ENCODE peak calls at places on chromosomes 1 and 21, in five cellular contexts. G is mesenchymal stem cell, D is H1, B is IMR-90, A is H9. I is an unnamed sample.

GRCh38 chr1:51642739-51643142 is 25.8 kb downstream of the OSBPL9 start:
- DNase-seq in G (peak), D (no peak), B (peak), A (no peak), I (no peak)

GRCh38 chr1:205590777-205591513 is 40.9 kb downstream of the ELK4 start:
- DNase-seq in G (no peak), D (no peak), B (no peak), A (no peak), I (no peak)

GRCh38 chr1:180720753-180721152 is 88.9 kb downstream of the XPR1 start:
- DNase-seq in G (no peak), D (no peak), B (peak), A (no peak), I (no peak)

GRCh38 chr21:38816400-38816973 is 10.8 kb downstream of the ETS2 start:
- DNase-seq in G (no peak), D (no peak), B (no peak), A (no peak), I (no peak)

GRCh38 chr1:161069201-161069685 is 448 bp downstream of the ARHGAP30 start:
- DNase-seq in G (no peak), D (no peak), B (no peak), A (no peak), I (no peak)

GRCh38 chr1:55192093-55192492 is 23.1 kb downstream of the USP24 start:
- DNase-seq in G (no peak), D (no peak), B (no peak), A (no peak), I (no peak)

GRCh38 chr1:45643341-45643740 is 19.5 kb upstream of the CCDC17 start:
- DNase-seq in G (no peak), D (no peak), B (no peak), A (no peak), I (no peak)

GRCh38 chr1:110210604-110211502 is 739 bp downstream of the KCNC4 start:
- DNase-seq in G (peak), D (no peak), B (no peak), A (peak), I (no peak)

GRCh38 chr1:220370041-220370700 is 97.9 kb upstream of the RAB3GAP2 start:
- DNase-seq in G (peak), D (no peak), B (peak), A (no peak), I (no peak)

GRCh38 chr1:169105087-169105433 is 1.4 kb upstream of the ATP1B1 start:
- DNase-seq in G (no peak), D (no peak), B (no peak), A (no peak), I (no peak)

GRCh38 chr1:117544509-117545109 is 61.2 kb upstream of the TENT5C start:
- DNase-seq in G (no peak), D (no peak), B (no peak), A (no peak), I (no peak)

GRCh38 chr1:59494145-59494824 is 197.4 kb downstream of the FGGY start:
- DNase-seq in G (peak), D (no peak), B (no peak), A (no peak), I (no peak)

GRCh38 chr21:33976082-33976979 is 60.7 kb upstream of the ATP5PO start:
- DNase-seq in G (peak), D (no peak), B (peak), A (no peak), I (no peak)

GRCh38 chr21:24514081-24514733 is 1093.1 kb downstream of the MRPL39 start:
- DNase-seq in G (no peak), D (no peak), B (peak), A (no peak), I (no peak)

GRCh38 chr1:43853161-43853921 is 80.3 kb upstream of the ARTN start:
- DNase-seq in G (peak), D (no peak), B (peak), A (no peak), I (no peak)

GRCh38 chr1:160403244-160403643 is 2.9 kb downstream of the VANGL2 start:
- DNase-seq in G (no peak), D (no peak), B (no peak), A (no peak), I (no peak)

GRCh38 chr1:222730866-222731265 is 6.1 kb upstream of the FAM177B start:
- DNase-seq in G (no peak), D (no peak), B (no peak), A (no peak), I (no peak)
- H4K91ac ChIP-seq in G (no peak), D (no peak), B (no peak), A (no peak), I (no peak)

GRCh38 chr1:90835172-90835660 is 118.1 kb upstream of the BARHL2 start:
- DNase-seq in G (peak), D (no peak), B (no peak), A (no peak), I (no peak)

GRCh38 chr1:90834354-90835171 is 117.5 kb upstream of the BARHL2 start:
- DNase-seq in G (peak), D (no peak), B (no peak), A (no peak), I (no peak)

GRCh38 chr1:90837420-90837819 is 120.3 kb upstream of the BARHL2 start:
- DNase-seq in G (no peak), D (no peak), B (no peak), A (no peak), I (no peak)

GRCh38 chr1:90836345-90836679 is 119.2 kb upstream of the BARHL2 start:
- DNase-seq in G (no peak), D (no peak), B (no peak), A (no peak), I (no peak)

DNA sequence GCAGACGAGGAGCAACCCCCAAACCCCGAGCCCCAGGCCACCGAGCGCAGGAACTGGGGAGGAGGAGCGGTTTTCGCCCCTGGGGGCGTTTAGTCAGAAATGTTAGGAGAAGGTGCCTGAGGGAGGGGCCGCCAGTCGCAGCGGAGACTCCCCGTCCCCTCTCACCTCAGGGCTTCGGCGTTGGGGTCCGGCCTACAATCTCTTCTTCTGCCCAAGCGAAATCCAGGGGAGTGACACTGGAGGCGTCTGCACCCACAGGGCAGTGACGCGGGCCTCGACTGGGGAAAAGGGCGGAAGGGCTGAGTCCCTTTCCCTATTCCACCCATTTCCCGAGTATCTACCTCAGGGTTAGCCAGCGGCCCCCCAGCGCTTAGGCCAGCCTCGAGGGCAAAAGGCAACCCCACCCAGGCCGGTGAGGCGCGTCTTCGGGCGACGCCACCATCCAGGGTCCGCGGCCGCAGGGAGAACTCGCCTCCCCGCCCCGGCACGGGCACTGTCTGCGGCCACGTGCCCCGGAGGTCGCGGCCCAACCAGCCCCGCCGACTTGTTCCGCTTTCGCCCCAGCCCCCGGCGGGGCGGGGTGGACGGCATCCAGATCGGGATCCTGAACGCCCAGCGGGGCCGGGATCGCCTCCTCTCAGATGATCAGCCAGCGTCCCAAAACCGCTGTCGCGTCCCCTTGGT is 118.7 kb upstream of the BARHL2 start:
- DNase-seq in G (no peak), D (no peak), B (no peak), A (peak), I (no peak)
- H3K4me2 ChIP-seq in G (peak), D (peak), B (no peak), A (peak), I (peak)

DNA sequence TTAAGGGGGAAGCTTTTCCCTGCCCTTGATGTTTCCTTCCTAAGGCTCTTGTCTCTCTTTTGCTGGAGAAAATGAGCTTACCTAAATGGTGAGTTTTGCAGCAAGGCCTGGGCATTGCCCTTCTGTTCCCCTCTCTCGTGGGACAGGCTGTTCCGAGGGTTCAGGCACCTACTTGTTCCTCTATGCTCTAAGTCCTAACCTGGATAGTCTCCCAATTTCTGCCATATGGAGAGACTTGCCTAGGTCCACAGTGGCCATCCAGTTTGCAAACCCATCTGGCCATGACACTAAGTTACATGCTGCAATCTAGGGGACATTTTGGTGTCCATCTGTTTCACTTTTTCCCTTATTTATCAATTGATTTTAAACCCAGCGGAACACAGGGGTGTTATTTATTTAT is 192.0 kb upstream of the KIAA0040 start:
- DNase-seq in G (no peak), D (no peak), B (no peak), A (no peak), I (no peak)
- H3K9ac ChIP-seq in G (no peak), D (no peak), B (no peak), A (no peak), I (no peak)

DNA sequence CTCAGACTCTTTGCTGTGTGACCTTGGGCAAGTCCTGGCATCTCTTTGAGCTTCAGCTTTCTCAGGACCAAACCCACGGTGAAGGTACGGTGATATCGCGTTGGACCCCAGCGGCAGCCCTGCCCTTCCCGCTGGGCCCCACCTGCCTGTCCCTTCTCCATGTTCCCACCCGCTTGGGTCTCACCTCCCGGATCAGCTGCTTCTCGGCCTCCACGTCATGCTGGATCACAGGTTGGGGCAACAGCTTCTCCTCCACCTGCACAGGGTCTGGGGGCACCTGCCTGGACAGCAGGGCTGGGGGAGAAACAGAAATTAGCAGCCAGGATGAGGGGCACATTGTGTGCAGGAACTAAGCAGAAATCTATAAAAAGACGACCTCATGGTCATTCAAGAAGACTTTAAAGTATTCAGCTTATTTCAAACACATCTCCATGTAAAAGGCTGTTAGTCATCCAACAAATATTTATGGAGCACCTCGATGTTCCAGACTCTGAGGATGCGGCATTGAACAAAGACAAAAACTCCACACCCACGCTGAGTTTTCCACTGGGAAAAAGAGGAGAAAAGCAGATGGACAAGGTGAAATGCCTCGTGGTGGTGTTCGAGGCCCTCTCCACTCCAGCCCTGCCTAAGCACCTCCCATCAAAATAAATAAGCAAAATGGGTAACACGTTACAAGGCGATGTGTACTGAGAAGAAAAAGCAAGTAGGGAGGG is 19.5 kb downstream of the KIF17 start:
- DNase-seq in G (peak), D (no peak), B (peak), A (no peak), I (no peak)
- H4K91ac ChIP-seq in G (peak), D (no peak), B (peak), A (no peak), I (no peak)

DNA sequence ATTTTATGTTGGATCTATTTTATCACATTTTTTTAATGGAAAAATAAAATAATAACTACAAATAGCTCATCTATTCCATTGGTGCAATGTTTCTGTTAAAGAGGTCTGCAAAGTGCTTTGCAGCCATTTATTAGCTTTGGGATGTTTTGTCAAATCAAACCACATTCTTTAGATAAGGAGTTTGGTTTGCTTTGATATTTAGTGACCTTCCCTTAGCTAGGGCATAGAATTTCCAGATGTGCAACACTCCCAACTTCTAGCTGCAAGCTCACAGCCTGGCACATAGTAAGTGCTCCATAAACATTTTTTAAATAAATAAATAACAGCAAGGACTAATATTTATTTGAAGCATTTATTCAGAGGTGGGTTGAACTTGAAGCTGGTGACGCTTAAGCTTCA is 80.4 kb upstream of the ARHGAP29 start:
- DNase-seq in G (no peak), D (no peak), B (no peak), A (no peak), I (no peak)
- H3K4me2 ChIP-seq in G (no peak), D (no peak), B (no peak), A (no peak), I (no peak)

GRCh38 chr21:45982758-45983731 is 1.5 kb downstream of the COL6A1 start:
- DNase-seq in G (no peak), D (no peak), B (no peak), A (no peak), I (no peak)
- H3K9ac ChIP-seq in G (peak), D (no peak), B (peak), A (peak), I (peak)

GRCh38 chr1:166289309-166289708 is 122.5 kb upstream of the FAM78B start:
- DNase-seq in G (no peak), D (no peak), B (no peak), A (no peak), I (no peak)
- H4K91ac ChIP-seq in G (no peak), D (no peak), B (no peak), A (no peak), I (no peak)

I was measured in neuronal stem cell.